ENCODE peak calls at places on chromosomes 1 and 21, in ten cellular contexts. N is CD8-positive, alpha-beta T cell; K is astrocyte of the spinal cord; A is fibroblast of mammary gland; M is mucosa of descending colon; O is stomach; W is A549; P is kidney epithelial cell; H is fibroblast of pulmonary artery; J is BE2C. E is an unnamed sample.

GRCh38 chr1:183416850-183417690 is 1.1 kb downstream of the NMNAT2 start:
- DNase-seq in P (no peak), O (peak), A (peak), J (peak), H (peak), W (peak), M (peak), N (peak), K (peak), E (no peak)

GRCh38 chr1:26335774-26336476 is 18.0 kb downstream of the CRYBG2 start:
- DNase-seq in A (no peak), O (no peak), H (no peak), P (no peak), N (no peak), M (no peak), W (no peak), J (no peak), K (no peak), E (no peak)

GRCh38 chr1:22332795-22333499 is 118.7 kb upstream of the ZBTB40 start:
- DNase-seq in J (no peak), W (peak), K (no peak), H (no peak), N (no peak), M (no peak), P (no peak), A (no peak), O (no peak), E (no peak)

GRCh38 chr21:46213620-46214286 is 14.8 kb downstream of the LSS start:
- DNase-seq in A (no peak), K (no peak), P (no peak), N (no peak), O (no peak), W (no peak), J (peak), H (no peak), M (no peak), E (no peak)

GRCh38 chr1:35932158-35932636 is 1.3 kb downstream of the AGO3 start:
- DNase-seq in W (no peak), M (no peak), P (no peak), O (no peak), A (no peak), H (no peak), N (no peak), K (no peak), J (no peak), E (no peak)

GRCh38 chr1:228267962-228268890 is 60.4 kb downstream of the OBSCN start:
- DNase-seq in N (no peak), M (no peak), W (no peak), A (no peak), H (no peak), P (no peak), J (peak), O (no peak), K (no peak), E (no peak)

GRCh38 chr1:11938722-11939526 is 4.4 kb downstream of the PLOD1 start:
- DNase-seq in H (peak), J (peak), K (no peak), M (no peak), A (no peak), O (no peak), N (no peak), P (no peak), W (no peak), E (no peak)

GRCh38 chr1:119926553-119926952 is 30.2 kb upstream of the ADAM30 start:
- DNase-seq in O (no peak), K (no peak), M (no peak), A (peak), N (no peak), W (no peak), P (no peak), J (no peak), H (no peak), E (no peak)

GRCh38 chr21:14862794-14863720 is 201.7 kb downstream of the NRIP1 start:
- DNase-seq in W (no peak), N (no peak), O (no peak), M (peak), A (peak), J (peak), H (peak), K (peak), P (no peak), E (no peak)

GRCh38 chr1:226482975-226483660 is 65.4 kb upstream of the STUM start:
- DNase-seq in O (peak), A (no peak), N (no peak), W (no peak), K (no peak), P (no peak), H (no peak), M (no peak), J (no peak), E (no peak)

GRCh38 chr1:174689524-174689923 is 241.8 kb downstream of the GPR52 start:
- DNase-seq in J (no peak), P (no peak), N (no peak), K (no peak), A (no peak), W (no peak), H (no peak), O (no peak), M (peak), E (no peak)

GRCh38 chr1:62621907-62622306 is 24.6 kb downstream of the ANGPTL3 start:
- DNase-seq in J (no peak), M (no peak), A (peak), H (peak), P (peak), N (no peak), O (no peak), K (peak), W (peak), E (peak)

GRCh38 chr1:51976831-51977602 is 13.5 kb downstream of the RAB3B start:
- DNase-seq in M (no peak), W (no peak), A (no peak), P (no peak), N (no peak), K (no peak), O (peak), H (no peak), J (no peak), E (no peak)

GRCh38 chr21:32690085-32690484 is 37.7 kb downstream of the SYNJ1 start:
- DNase-seq in A (no peak), H (no peak), O (no peak), N (no peak), P (no peak), K (no peak), W (no peak), M (no peak), J (no peak), E (no peak)

GRCh38 chr21:32359719-32360260 is 33.0 kb downstream of the URB1 start:
- DNase-seq in A (peak), N (no peak), M (no peak), P (no peak), H (peak), W (peak), K (no peak), O (no peak), J (no peak), E (no peak)

GRCh38 chr1:158002630-158003408 is 9.4 kb downstream of the KIRREL1 start:
- DNase-seq in H (peak), J (no peak), N (no peak), M (no peak), P (peak), A (no peak), O (no peak), W (no peak), K (peak), E (no peak)

GRCh38 chr1:25657786-25658760 is 41.5 kb downstream of the MAN1C1 start:
- DNase-seq in M (no peak), A (no peak), O (no peak), W (no peak), N (no peak), J (no peak), H (no peak), P (no peak), K (no peak), E (no peak)

GRCh38 chr1:20682571-20683236 is 21.5 kb upstream of the DDOST start:
- DNase-seq in J (no peak), P (no peak), O (no peak), A (no peak), H (no peak), N (no peak), W (no peak), K (no peak), M (no peak), E (no peak)

GRCh38 chr1:165828103-165828558 is 717 bp downstream of the UCK2 start:
- DNase-seq in P (no peak), O (peak), M (peak), A (peak), N (no peak), W (peak), K (no peak), J (peak), H (peak), E (no peak)

GRCh38 chr1:30527511-30528140 is 195.8 kb downstream of the MATN1 start:
- DNase-seq in M (no peak), P (no peak), W (no peak), O (peak), A (peak), K (no peak), N (no peak), J (no peak), H (no peak), E (no peak)

GRCh38 chr1:940121-941026 is 16.7 kb downstream of the SAMD11 start:
- DNase-seq in K (peak), A (peak), W (no peak), M (peak), P (no peak), N (no peak), J (peak), H (peak), O (peak), E (no peak)

GRCh38 chr1:163170975-163171676 is 31.6 kb downstream of the RGS5 start:
- DNase-seq in W (peak), H (peak), K (peak), A (peak), J (no peak), O (no peak), M (no peak), P (no peak), N (no peak), E (no peak)

GRCh38 chr21:44713130-44713529 is 1.8 kb upstream of the TSPEAR start:
- DNase-seq in M (no peak), H (no peak), O (peak), K (no peak), P (no peak), W (no peak), J (no peak), A (no peak), N (no peak), E (no peak)

DNA sequence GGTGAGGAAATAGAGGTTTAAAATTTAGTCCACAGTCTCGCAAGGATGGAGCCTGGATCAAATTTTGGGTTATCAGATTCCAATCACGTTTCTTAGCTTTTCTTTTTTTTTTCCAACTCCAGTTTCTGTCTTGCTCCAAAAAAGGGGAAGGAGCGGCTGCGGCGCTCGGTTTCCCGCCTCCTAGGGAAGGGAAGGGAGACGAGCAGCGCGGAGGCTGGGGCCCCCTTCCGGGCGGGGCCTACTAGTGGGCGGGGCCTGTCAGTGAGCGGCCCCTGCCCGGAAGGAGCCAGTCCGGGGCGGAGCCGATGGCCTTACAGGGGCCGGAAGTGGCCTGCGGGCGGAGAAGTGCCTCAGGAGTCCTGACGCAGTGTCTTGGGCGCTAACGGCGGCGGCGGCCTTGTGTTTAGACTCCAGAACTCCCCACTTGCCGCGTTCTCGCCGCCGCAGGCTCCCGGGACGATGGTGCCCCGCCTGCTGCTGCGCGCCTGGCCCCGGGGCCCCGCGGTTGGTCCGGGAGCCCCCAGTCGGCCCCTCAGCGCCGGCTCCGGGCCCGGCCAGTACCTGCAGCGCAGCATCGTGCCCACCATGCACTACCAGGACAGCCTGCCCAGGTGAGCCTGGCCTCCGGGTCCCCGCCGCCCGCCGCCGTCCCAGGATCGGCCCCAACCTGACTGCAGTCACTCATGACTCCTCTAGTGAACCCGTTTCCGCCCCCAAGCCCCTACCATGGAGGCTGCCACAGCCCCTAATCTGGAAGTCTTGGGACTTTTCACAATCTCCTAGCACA is at the start of gene CPT2:
- DNase-seq in N (peak), J (peak), P (peak), H (peak), K (peak), O (peak), W (peak), A (peak), M (peak), E (peak)
- TF ChIP-seq CTCF in N (no peak), J (no peak), P (no peak), H (peak), K (peak), O (no peak), W (no peak), A (no peak), M (no peak), E (no peak)

GRCh38 chr1:160080381-160081100 is 797 bp upstream of the KCNJ9 start:
- DNase-seq in H (no peak), N (no peak), M (no peak), P (no peak), J (no peak), O (no peak), K (no peak), A (no peak), W (no peak), E (no peak)
- H3K4me3 ChIP-seq in H (no peak), N (no peak), M (no peak), P (no peak), J (no peak), O (no peak), K (no peak), A (no peak), W (no peak), E (no peak)

GRCh38 chr1:84995484-84996334 is 1.2 kb downstream of the MCOLN2 start:
- DNase-seq in P (no peak), H (no peak), K (no peak), W (no peak), J (no peak), O (no peak), M (peak), A (no peak), N (no peak), E (no peak)

GRCh38 chr1:84998642-84999280 is 1.8 kb upstream of the MCOLN2 start:
- DNase-seq in W (no peak), K (peak), P (no peak), M (peak), N (peak), J (no peak), O (peak), H (peak), A (no peak), E (peak)

GRCh38 chr1:85001742-85002141 is 4.8 kb upstream of the MCOLN2 start:
- DNase-seq in M (no peak), K (no peak), A (no peak), J (no peak), W (no peak), H (no peak), O (no peak), P (no peak), N (no peak), E (no peak)

GRCh38 chr1:84997667-84998600 is 1.0 kb upstream of the MCOLN2 start:
- DNase-seq in O (no peak), A (peak), H (peak), P (no peak), J (peak), N (no peak), K (peak), M (peak), W (no peak), E (no peak)

DNA sequence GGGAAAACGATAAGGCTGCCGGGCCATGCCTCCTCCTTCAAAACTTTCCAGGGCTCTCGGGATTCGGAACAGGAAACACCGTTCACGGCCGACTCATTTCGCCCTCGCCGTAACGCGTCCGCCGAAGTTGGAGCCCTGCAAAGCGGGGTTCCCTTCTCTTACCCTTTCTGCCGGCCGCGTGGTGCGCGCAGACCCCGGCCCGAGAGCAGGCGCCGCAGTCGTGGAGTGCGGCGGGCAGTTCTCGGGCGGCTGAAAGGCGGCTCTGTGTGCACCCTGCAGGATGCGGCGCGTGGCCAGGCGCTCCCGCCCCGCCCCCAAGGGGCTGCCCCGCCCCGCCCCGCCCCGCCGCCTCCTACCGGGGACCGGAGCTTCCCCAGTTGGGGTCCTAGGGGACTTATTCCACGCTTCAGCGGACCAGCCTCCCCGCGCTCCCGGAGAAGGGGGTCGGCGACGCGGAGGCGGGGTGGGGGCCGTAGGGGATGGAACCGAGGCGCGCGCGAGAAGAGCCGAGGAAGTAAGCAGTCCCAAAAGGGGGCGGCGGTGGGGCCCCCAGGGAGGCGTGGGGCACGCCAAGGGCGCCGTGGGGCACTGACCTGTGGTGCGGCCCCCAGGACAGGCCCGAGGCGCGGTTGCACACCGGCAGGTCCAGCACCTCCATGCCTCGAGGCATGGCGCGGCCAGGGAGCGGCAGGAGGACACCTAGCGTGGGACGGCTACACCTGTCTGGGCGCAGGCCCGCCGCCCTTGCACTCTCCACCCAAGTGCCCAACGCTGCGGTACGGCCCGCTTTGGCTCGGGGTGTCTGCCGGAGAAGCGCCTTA is at the start of gene MCOLN2:
- DNase-seq in H (peak), P (no peak), K (no peak), W (peak), A (peak), M (peak), O (peak), N (peak), J (peak), E (no peak)
- TF ChIP-seq CTCF in H (no peak), P (no peak), K (no peak), W (no peak), A (no peak), M (no peak), O (no peak), N (no peak), J (no peak), E (no peak)

GRCh38 chr1:179353546-179353945 is 12.2 kb upstream of the AXDND1 start:
- DNase-seq in M (peak), H (peak), N (no peak), J (no peak), K (peak), W (no peak), P (no peak), A (peak), O (no peak), E (no peak)
- H3K4me3 ChIP-seq in M (no peak), H (no peak), N (no peak), J (no peak), K (no peak), W (no peak), P (no peak), A (no peak), O (no peak), E (no peak)

DNA sequence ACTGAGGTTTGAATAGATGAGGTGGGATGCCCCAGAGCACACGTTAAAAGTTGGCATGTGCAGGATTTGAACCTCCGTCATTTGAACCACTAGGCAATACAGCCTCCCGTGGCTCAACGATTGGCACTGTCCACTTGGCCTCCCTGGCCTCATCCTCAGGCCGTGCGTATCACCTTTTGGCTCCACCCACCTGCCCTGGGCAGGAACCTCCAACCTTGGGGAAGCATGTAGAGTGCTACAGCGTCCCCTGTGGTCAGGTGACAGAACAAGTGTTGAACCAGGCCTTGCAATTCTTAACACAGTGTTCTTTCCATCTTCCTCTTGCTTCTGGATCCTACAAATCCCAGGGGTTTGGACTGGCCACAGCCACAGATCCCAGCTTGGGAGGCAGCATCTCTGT is 112.6 kb downstream of the PAX7 start:
- DNase-seq in N (no peak), W (no peak), A (no peak), P (no peak), M (no peak), H (no peak), K (no peak), J (no peak), O (no peak), E (no peak)
- TF ChIP-seq CTCF in N (no peak), W (no peak), A (no peak), P (no peak), M (no peak), H (no peak), K (no peak), J (no peak), O (no peak), E (no peak)

GRCh38 chr1:207825296-207825695 is 73.4 kb downstream of the CD46 start:
- DNase-seq in M (no peak), K (no peak), O (no peak), N (no peak), J (no peak), A (no peak), H (no peak), P (no peak), W (no peak), E (no peak)
- H3K4me3 ChIP-seq in M (no peak), K (no peak), O (peak), N (peak), J (no peak), A (no peak), H (no peak), P (no peak), W (no peak), E (no peak)

DNA sequence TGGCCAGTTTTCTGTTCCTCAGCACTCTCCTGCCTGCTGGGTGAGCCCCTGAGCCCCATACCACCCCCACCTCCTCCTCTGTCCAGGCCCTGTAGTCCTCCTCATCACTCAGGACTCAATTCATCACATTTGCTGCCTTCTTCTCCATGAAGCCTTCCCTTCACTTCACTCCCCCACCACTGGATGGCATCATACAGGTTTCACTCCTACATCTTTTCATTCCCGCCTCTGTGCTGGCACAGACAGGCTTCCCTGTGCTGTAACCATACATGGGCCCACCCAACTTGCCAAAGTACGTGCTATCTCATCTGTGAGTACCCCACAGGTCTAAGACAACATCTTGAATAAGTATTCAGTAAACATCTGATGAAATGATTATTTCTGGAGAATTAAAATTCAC is 56.9 kb downstream of the SLC45A1 start:
- DNase-seq in W (peak), A (peak), N (no peak), K (peak), J (peak), O (peak), H (peak), P (no peak), M (peak), E (no peak)
- TF ChIP-seq CTCF in W (peak), A (peak), N (peak), K (peak), J (peak), O (no peak), H (peak), P (peak), M (no peak), E (peak)